ENCODE peak calls at places on chromosomes 3 and 15, in six cellular contexts. F is HCT116, G is K562, P is SK-N-SH, V is H1, R is GM12878. D is an unnamed sample.

GRCh38 chr3:160184655-160185054 is 40.6 kb upstream of the C3orf80 start:
- DNase-seq in V (no peak), R (no peak), P (no peak), F (no peak), G (no peak), D (no peak)

GRCh38 chr3:127222664-127223063 is 29.7 kb downstream of the PRR23E start:
- DNase-seq in R (no peak), V (no peak), G (no peak), P (no peak), F (no peak), D (no peak)

GRCh38 chr3:62832569-62832968 is 42.6 kb downstream of the CADPS start:
- DNase-seq in V (no peak), G (no peak), R (no peak), P (no peak), F (no peak), D (no peak)

GRCh38 chr3:149648525-149648924 is 9.3 kb downstream of the WWTR1 start:
- DNase-seq in R (no peak), G (no peak), V (no peak), P (no peak), F (no peak), D (no peak)

GRCh38 chr3:24149032-24149431 is 203.9 kb downstream of the NR1D2 start:
- DNase-seq in F (no peak), P (no peak), R (no peak), V (no peak), G (peak), D (no peak)

GRCh38 chr15:36161781-36162212 is 417.6 kb upstream of the CDIN1 start:
- DNase-seq in V (no peak), P (no peak), F (no peak), R (no peak), G (no peak), D (peak)

GRCh38 chr15:33160054-33160453 is 34.5 kb downstream of the FMN1 start:
- DNase-seq in F (no peak), V (no peak), R (no peak), P (peak), G (no peak), D (no peak)

GRCh38 chr3:195916291-195916690 is 7.9 kb upstream of the TNK2 start:
- DNase-seq in G (no peak), F (no peak), R (no peak), V (no peak), P (no peak), D (no peak)

GRCh38 chr3:66393486-66394260 is 107.1 kb downstream of the LRIG1 start:
- DNase-seq in F (no peak), R (peak), G (no peak), V (no peak), P (no peak), D (no peak)

GRCh38 chr15:44325568-44325967 is 37.0 kb downstream of the GOLM2 start:
- DNase-seq in V (no peak), R (no peak), G (no peak), P (no peak), F (no peak), D (no peak)

GRCh38 chr3:95333826-95334225 is 1271.0 kb downstream of the NSUN3 start:
- DNase-seq in R (no peak), V (no peak), G (no peak), F (no peak), P (no peak), D (no peak)

GRCh38 chr3:43759297-43759782 is 68.6 kb downstream of the ABHD5 start:
- DNase-seq in G (peak), P (no peak), V (peak), R (no peak), F (no peak), D (no peak)

GRCh38 chr3:23668430-23668904 is 137.3 kb upstream of the UBE2E1 start:
- DNase-seq in R (no peak), V (no peak), P (no peak), G (no peak), F (peak), D (no peak)

GRCh38 chr3:61821823-61822251 is 260.5 kb downstream of the PTPRG start:
- DNase-seq in G (no peak), V (no peak), P (no peak), R (no peak), F (no peak), D (no peak)

GRCh38 chr3:52108302-52109232 is 45.7 kb downstream of the POC1A start:
- DNase-seq in V (no peak), R (no peak), F (no peak), G (peak), P (peak), D (no peak)

GRCh38 chr3:152444029-152444641 is 175.4 kb downstream of the MBNL1 start:
- DNase-seq in P (peak), G (peak), F (peak), V (no peak), R (peak), D (peak)

GRCh38 chr3:185153170-185153733 is 392 bp upstream of the C3orf70 start:
- DNase-seq in P (peak), V (no peak), R (no peak), F (no peak), G (no peak), D (no peak)

GRCh38 chr3:172317984-172318383 is 130.3 kb downstream of the GHSR start:
- DNase-seq in R (peak), G (no peak), V (no peak), P (peak), F (peak), D (no peak)

GRCh38 chr3:64664397-64664796 is 23.4 kb downstream of the ADAMTS9 start:
- DNase-seq in R (no peak), V (no peak), F (no peak), G (no peak), P (no peak), D (no peak)

GRCh38 chr3:71313844-71314243 is 269.7 kb downstream of the FOXP1 start:
- DNase-seq in P (no peak), R (no peak), F (no peak), G (no peak), V (no peak), D (no peak)

GRCh38 chr15:31302029-31302657 is 24.5 kb upstream of the KLF13 start:
- DNase-seq in G (no peak), P (peak), V (no peak), F (no peak), R (no peak), D (no peak)

GRCh38 chr3:105907790-105908189 is 39.0 kb upstream of the CBLB start:
- DNase-seq in P (no peak), R (peak), F (no peak), V (no peak), G (no peak), D (no peak)

GRCh38 chr15:22873204-22873701 is 34.8 kb downstream of the NIPA2 start:
- DNase-seq in V (no peak), P (no peak), G (no peak), F (no peak), R (no peak), D (no peak)

GRCh38 chr3:187642861-187643260 is 27.3 kb downstream of the SST start:
- DNase-seq in V (no peak), G (no peak), F (no peak), R (no peak), P (no peak), D (no peak)

GRCh38 chr15:30954674-30955073 is 36.8 kb downstream of the MTMR10 start:
- DNase-seq in V (no peak), R (no peak), G (no peak), F (no peak), P (no peak), D (no peak)

GRCh38 chr3:186280737-186281136 is 81.3 kb downstream of the DGKG start:
- DNase-seq in F (no peak), R (no peak), P (no peak), V (no peak), G (no peak), D (no peak)

GRCh38 chr3:184665101-184665500 is 46.8 kb downstream of the MAGEF1 start:
- DNase-seq in R (no peak), V (no peak), G (no peak), P (no peak), F (no peak), D (no peak)

GRCh38 chr3:50606596-50606995 is 5.0 kb downstream of the CISH start:
- DNase-seq in G (no peak), R (no peak), P (no peak), F (no peak), V (no peak), D (no peak)

GRCh38 chr15:43777293-43777819 is 590 bp upstream of the ELL3 start:
- DNase-seq in F (peak), V (no peak), P (peak), R (peak), G (peak), D (peak)

GRCh38 chr3:66507631-66508260 is 6.9 kb upstream of the LRIG1 start:
- DNase-seq in P (no peak), V (no peak), F (no peak), G (no peak), R (no peak), D (no peak)

DNA sequence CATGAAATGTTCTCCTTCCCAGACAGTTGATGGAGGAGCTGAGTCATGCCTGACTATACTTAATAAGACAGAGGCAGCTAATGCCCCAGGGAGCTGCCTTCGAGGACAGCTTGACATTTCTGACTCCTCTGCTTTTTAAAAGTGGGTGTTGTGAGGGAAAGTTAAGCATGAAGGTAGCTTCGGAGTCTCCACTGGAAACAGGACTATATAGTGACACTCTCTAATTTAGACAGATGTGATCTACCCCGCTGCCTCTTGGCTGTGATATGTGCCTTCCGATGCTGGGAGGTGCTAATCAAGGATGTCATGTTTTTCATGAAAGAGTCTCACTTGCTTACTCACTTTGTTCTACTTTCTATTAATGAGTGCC is 72.7 kb downstream of the IL1RAP start:
- DNase-seq in V (no peak), P (no peak), R (no peak), F (peak), G (no peak), D (no peak)
- TF ChIP-seq JUND in V (no peak), P (no peak), R (no peak), F (peak), G (no peak), D (no peak)

GRCh38 chr3:60798456-60798855 is 452.8 kb downstream of the FHIT start:
- DNase-seq in F (no peak), P (no peak), R (no peak), G (no peak), V (no peak), D (no peak)

GRCh38 chr3:60803156-60803555 is 448.1 kb downstream of the FHIT start:
- DNase-seq in R (no peak), F (no peak), P (no peak), G (no peak), V (no peak), D (no peak)

GRCh38 chr3:60803812-60804211 is 447.4 kb downstream of the FHIT start:
- DNase-seq in V (no peak), P (no peak), R (no peak), G (no peak), F (no peak), D (no peak)
- TF ChIP-seq JUND in V (no peak), P (no peak), R (no peak), G (no peak), F (no peak), D (no peak)

DNA sequence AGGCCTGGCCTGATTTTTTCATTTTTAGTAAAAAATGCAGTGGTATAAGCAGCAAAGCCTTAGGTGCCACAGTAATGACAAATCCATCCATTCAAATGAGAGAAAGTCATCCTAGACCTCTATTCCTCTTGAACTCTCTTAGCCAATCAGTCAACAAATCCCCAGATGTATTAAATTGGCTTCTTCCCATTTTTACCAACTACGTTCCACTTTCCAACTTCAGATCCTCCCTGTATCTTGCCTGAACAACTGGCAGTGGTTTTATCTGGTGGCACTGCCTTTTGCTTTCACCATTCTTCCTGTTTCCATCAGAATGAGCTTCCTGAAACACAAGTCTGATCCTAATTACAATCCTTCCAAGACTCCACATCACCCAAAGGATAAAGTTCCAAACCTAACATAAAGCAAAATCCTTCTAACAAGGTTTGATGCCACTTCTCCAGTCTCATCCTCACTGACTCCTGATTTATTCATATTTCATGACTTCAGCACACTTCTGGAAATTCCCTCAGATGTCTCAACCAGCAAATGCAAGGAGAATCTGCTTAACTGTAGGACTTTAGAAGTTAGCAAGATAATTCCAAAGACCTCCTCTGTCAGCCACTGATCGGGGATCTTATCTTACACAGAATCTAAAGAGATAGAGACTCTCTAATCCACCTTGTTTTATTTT is 69.8 kb upstream of the SLC4A7 start:
- DNase-seq in V (no peak), F (no peak), G (no peak), R (no peak), P (no peak), D (no peak)
- TF ChIP-seq JUND in V (no peak), F (no peak), G (no peak), R (no peak), P (no peak), D (no peak)

DNA sequence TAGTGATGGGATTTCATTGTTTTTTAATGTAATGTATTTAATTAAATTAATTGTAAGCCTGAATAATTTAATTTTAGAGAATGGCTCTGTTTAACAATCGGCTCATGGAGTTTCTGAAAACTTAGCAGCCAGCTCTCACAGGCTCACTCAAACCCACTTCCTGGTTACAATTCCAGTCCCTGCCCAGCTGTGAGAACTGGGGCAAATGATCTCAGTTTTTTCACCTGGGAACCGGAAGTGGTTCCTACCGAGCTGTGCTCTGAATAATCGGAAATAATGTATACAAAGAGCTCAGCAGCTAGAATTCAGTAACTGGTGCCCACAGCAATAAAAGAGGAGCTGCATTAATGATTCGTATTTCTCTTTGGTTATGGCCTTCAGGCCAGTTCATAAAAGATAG is 244.3 kb upstream of the MCTP2 start:
- DNase-seq in R (no peak), G (no peak), V (no peak), F (no peak), P (no peak), D (no peak)
- TF ChIP-seq JUND in R (no peak), G (no peak), V (no peak), F (no peak), P (no peak), D (no peak)

GRCh38 chr3:36282774-36283173 is 97.5 kb upstream of the STAC start:
- DNase-seq in G (no peak), R (no peak), V (no peak), P (no peak), F (no peak), D (no peak)
- TF ChIP-seq JUND in G (no peak), R (no peak), V (no peak), P (no peak), F (no peak), D (no peak)